ENCODE peak calls at places on chromosomes 5 and 9, in six cellular contexts. L, Q, P, N, A and T are unnamed samples.

GRCh38 chr5:180909782-180910181 is 10.8 kb downstream of the BTNL8 start:
- DNase-seq in L (no peak), Q (no peak), P (no peak), N (no peak), A (no peak), T (no peak)

GRCh38 chr9:131709741-131710499 is 30.0 kb downstream of the RAPGEF1 start:
- DNase-seq in L (no peak), Q (no peak), P (no peak), N (no peak), A (peak), T (peak)

GRCh38 chr9:114225534-114226288 is 70.4 kb downstream of the COL27A1 start:
- DNase-seq in L (no peak), Q (no peak), P (no peak), N (no peak), A (no peak), T (no peak)

GRCh38 chr5:170389250-170389902 is at the start of gene KCNMB1:
- DNase-seq in L (no peak), Q (no peak), P (no peak), N (peak), A (no peak), T (no peak)

GRCh38 chr5:73654171-73654811 is 28.3 kb downstream of the ARHGEF28 start:
- DNase-seq in L (no peak), Q (no peak), P (no peak), N (no peak), A (no peak), T (peak)

GRCh38 chr9:80557256-80557655 is 985.5 kb downstream of the TLE4 start:
- DNase-seq in L (no peak), Q (no peak), P (no peak), N (no peak), A (no peak), T (no peak)

GRCh38 chr5:171647043-171647899 is 138.3 kb upstream of the SMIM23 start:
- DNase-seq in L (no peak), Q (no peak), P (no peak), N (peak), A (no peak), T (no peak)

GRCh38 chr9:127194881-127195713 is 69.5 kb upstream of the GARNL3 start:
- DNase-seq in L (no peak), Q (peak), P (no peak), N (peak), A (no peak), T (no peak)

GRCh38 chr9:86983260-86984255 is 36.3 kb upstream of the GAS1 start:
- DNase-seq in L (no peak), Q (no peak), P (no peak), N (no peak), A (no peak), T (no peak)

GRCh38 chr5:128903550-128903949 is 61.7 kb upstream of the SLC27A6 start:
- DNase-seq in L (no peak), Q (no peak), P (no peak), N (no peak), A (no peak), T (no peak)

GRCh38 chr9:97109194-97109811 is 70.4 kb upstream of the CTSV start:
- DNase-seq in L (peak), Q (peak), P (no peak), N (no peak), A (peak), T (peak)

DNA sequence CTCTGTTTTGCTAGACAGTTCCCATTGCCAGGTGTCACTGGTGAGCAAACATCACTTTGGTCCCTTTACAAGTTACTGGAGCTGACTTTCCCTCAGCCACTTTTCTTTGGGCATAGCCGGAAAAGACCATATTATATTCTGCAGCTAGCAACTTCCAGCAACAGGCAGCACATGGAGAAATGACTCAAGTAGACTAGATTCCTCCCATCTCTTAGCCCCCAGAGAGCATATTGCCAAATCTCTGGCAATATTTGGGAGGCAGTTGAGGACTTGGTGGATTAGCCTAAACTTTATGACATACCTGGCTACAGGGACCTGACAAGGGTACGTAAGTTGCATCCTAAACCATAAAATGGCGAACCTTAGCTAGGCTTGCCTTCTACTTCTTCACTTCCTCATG is 204.7 kb upstream of the MPDZ start:
- DNase-seq in L (no peak), Q (no peak), P (no peak), N (no peak), A (no peak), T (no peak)
- TF ChIP-seq CTCF in L (no peak), Q (no peak), P (no peak), N (no peak), A (no peak), T (no peak)

GRCh38 chr5:121967187-121967586 is 5.4 kb downstream of the SRFBP1 start:
- DNase-seq in L (no peak), Q (no peak), P (no peak), N (no peak), A (no peak), T (no peak)
- TF ChIP-seq CTCF in L (peak), Q (no peak), P (no peak), N (peak), A (no peak), T (peak)

GRCh38 chr9:101706261-101706798 is 32.1 kb downstream of the GRIN3A start:
- DNase-seq in L (peak), Q (no peak), P (no peak), N (no peak), A (no peak), T (no peak)

GRCh38 chr9:101706929-101707328 is 31.5 kb downstream of the GRIN3A start:
- DNase-seq in L (no peak), Q (no peak), P (no peak), N (no peak), A (no peak), T (no peak)

GRCh38 chr9:101707708-101708107 is 30.7 kb downstream of the GRIN3A start:
- DNase-seq in L (no peak), Q (no peak), P (no peak), N (no peak), A (no peak), T (no peak)

GRCh38 chr9:101702257-101702656 is 36.2 kb downstream of the GRIN3A start:
- DNase-seq in L (no peak), Q (no peak), P (no peak), N (no peak), A (no peak), T (no peak)

GRCh38 chr9:101705135-101705661 is 33.2 kb downstream of the GRIN3A start:
- DNase-seq in L (no peak), Q (peak), P (peak), N (peak), A (peak), T (no peak)
- TF ChIP-seq CTCF in L (no peak), Q (no peak), P (no peak), N (no peak), A (no peak), T (no peak)

GRCh38 chr9:136144450-136144849 is 25.8 kb upstream of the TMEM250 start:
- DNase-seq in L (no peak), Q (peak), P (no peak), N (no peak), A (no peak), T (no peak)

GRCh38 chr9:136141716-136142415 is 23.2 kb upstream of the TMEM250 start:
- DNase-seq in L (no peak), Q (peak), P (no peak), N (peak), A (no peak), T (no peak)

GRCh38 chr9:136142859-136143214 is 24.2 kb upstream of the TMEM250 start:
- DNase-seq in L (no peak), Q (no peak), P (no peak), N (peak), A (no peak), T (no peak)

GRCh38 chr9:136142416-136142800 is 23.7 kb upstream of the TMEM250 start:
- DNase-seq in L (no peak), Q (peak), P (no peak), N (peak), A (no peak), T (no peak)

GRCh38 chr9:136143215-136144001 is 24.7 kb upstream of the TMEM250 start:
- DNase-seq in L (peak), Q (peak), P (no peak), N (peak), A (no peak), T (no peak)
- TF ChIP-seq CTCF in L (peak), Q (peak), P (peak), N (peak), A (no peak), T (peak)

DNA sequence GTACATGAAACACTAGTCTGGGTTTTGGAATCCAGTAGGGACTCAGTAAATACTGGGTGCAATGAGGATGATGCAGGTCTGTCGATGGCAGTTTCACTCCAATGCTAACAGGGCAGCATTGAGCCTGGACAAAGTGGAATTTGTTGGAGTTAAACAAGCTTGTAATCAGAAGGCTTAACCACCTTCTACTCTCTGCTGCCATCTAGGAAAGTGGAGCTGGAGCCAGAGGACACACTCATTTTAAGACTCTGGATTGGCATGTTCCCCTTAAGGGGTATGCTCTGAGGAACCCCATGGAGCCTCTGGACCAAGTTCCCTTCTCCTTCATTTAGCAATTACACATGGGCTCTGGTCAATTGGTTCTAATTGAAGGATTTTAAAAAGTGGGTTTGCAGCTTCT is 331.0 kb upstream of the ADAMTSL1 start:
- DNase-seq in L (no peak), Q (peak), P (no peak), N (no peak), A (no peak), T (no peak)
- TF ChIP-seq CTCF in L (peak), Q (no peak), P (no peak), N (no peak), A (no peak), T (no peak)

GRCh38 chr9:76539180-76539579 is 80.2 kb downstream of the GCNT1 start:
- DNase-seq in L (no peak), Q (no peak), P (no peak), N (no peak), A (no peak), T (no peak)

GRCh38 chr9:76542360-76542759 is 83.4 kb downstream of the GCNT1 start:
- DNase-seq in L (no peak), Q (no peak), P (no peak), N (no peak), A (no peak), T (no peak)

GRCh38 chr9:76531231-76531775 is 72.3 kb downstream of the GCNT1 start:
- DNase-seq in L (no peak), Q (no peak), P (no peak), N (no peak), A (no peak), T (no peak)

GRCh38 chr9:76534031-76534430 is 75.0 kb downstream of the GCNT1 start:
- DNase-seq in L (no peak), Q (no peak), P (no peak), N (no peak), A (no peak), T (no peak)

GRCh38 chr9:76537150-76537646 is 78.2 kb downstream of the GCNT1 start:
- DNase-seq in L (no peak), Q (no peak), P (no peak), N (peak), A (no peak), T (no peak)
- TF ChIP-seq CTCF in L (no peak), Q (no peak), P (no peak), N (no peak), A (no peak), T (no peak)

GRCh38 chr5:30042677-30043076 is 1150.8 kb upstream of the CDH6 start:
- DNase-seq in L (no peak), Q (no peak), P (no peak), N (no peak), A (no peak), T (no peak)

GRCh38 chr5:30039379-30039778 is 1154.1 kb upstream of the CDH6 start:
- DNase-seq in L (no peak), Q (no peak), P (no peak), N (no peak), A (no peak), T (no peak)

GRCh38 chr5:30041831-30042385 is 1151.6 kb upstream of the CDH6 start:
- DNase-seq in L (no peak), Q (no peak), P (no peak), N (no peak), A (no peak), T (no peak)

GRCh38 chr5:30041291-30041690 is 1152.2 kb upstream of the CDH6 start:
- DNase-seq in L (no peak), Q (no peak), P (no peak), N (no peak), A (no peak), T (no peak)

DNA sequence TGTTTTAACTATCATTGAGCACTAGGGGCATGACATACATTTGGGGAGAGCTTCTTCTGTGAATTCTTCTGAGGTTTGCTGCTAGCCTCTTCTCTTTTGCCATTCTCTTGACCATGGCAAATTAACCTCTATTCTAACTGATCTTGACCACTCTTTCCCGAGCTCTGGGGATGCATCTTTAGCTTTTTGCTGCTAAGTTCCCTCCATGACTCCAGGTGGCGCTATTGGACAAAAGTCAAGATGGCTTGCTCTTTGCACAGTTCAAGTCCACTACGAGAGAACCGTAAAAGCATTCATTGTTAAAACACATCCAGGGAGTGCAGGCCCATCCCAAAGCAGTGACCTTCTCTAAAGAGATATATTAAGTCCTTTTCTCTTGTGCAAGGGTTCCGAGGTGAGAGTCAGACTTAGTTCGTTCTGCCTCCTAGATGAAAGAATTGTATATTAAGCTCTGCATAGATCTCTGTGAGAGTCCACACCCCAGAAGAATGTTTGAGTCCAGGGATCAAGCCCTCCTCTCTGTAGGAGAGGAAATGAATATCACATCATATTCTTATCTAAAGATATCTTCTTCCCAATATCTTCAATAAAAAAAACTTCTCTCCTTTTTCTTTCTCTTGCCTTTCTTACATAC is 1152.9 kb upstream of the CDH6 start:
- DNase-seq in L (peak), Q (peak), P (peak), N (no peak), A (no peak), T (peak)
- TF ChIP-seq CTCF in L (peak), Q (peak), P (peak), N (no peak), A (no peak), T (peak)

GRCh38 chr9:74281674-74282073 is 215.5 kb upstream of the RORB start:
- DNase-seq in L (peak), Q (peak), P (no peak), N (no peak), A (no peak), T (no peak)
- TF ChIP-seq CTCF in L (peak), Q (peak), P (no peak), N (no peak), A (no peak), T (peak)